ENCODE peak calls at places on chromosomes 6 and 20, in eight cellular contexts. N, C, X, L, J, D, M and F are unnamed samples.

GRCh38 chr6:114218831-114219230 is 124.0 kb downstream of the HS3ST5 start:
- DNase-seq in N (no peak), C (no peak), X (no peak), L (no peak), J (no peak), D (no peak), M (no peak), F (no peak)

GRCh38 chr6:36963451-36964290 is 9.1 kb downstream of the PI16 start:
- DNase-seq in N (peak; percentile 84), C (peak; percentile 67), X (no peak), L (peak; percentile 78), J (no peak), D (no peak), M (no peak), F (no peak)

GRCh38 chr6:125918681-125919566 is 37.6 kb upstream of the HINT3 start:
- DNase-seq in N (no peak), C (peak; percentile 63), X (peak; percentile 82), L (no peak), J (no peak), D (peak; percentile 46), M (peak; percentile 73), F (no peak)

GRCh38 chr6:169378620-169379381 is 125.2 kb upstream of the THBS2 start:
- DNase-seq in N (no peak), C (no peak), X (no peak), L (no peak), J (no peak), D (no peak), M (no peak), F (no peak)

GRCh38 chr6:163457637-163458561 is 43.4 kb downstream of the QKI start:
- DNase-seq in N (no peak), C (peak; percentile 61), X (peak; percentile 90), L (no peak), J (no peak), D (peak; percentile 81), M (no peak), F (no peak)

GRCh38 chr6:170086639-170087420 is 204.0 kb downstream of the DLL1 start:
- DNase-seq in N (peak; percentile 70), C (peak; percentile 15), X (no peak), L (no peak), J (peak; percentile 44), D (no peak), M (no peak), F (peak; percentile 13)

GRCh38 chr6:52672422-52673025 is 1.6 kb downstream of the TMEM14A start:
- DNase-seq in N (no peak), C (no peak), X (no peak), L (no peak), J (no peak), D (no peak), M (no peak), F (no peak)

GRCh38 chr20:43853918-43854317 is 60.7 kb upstream of the TOX2 start:
- DNase-seq in N (no peak), C (no peak), X (no peak), L (no peak), J (no peak), D (no peak), M (no peak), F (no peak)

GRCh38 chr20:61701401-61701800 is 364.3 kb downstream of the TAF4 start:
- DNase-seq in N (no peak), C (no peak), X (no peak), L (no peak), J (no peak), D (no peak), M (no peak), F (no peak)

GRCh38 chr6:16684896-16685554 is 76.2 kb downstream of the ATXN1 start:
- DNase-seq in N (no peak), C (no peak), X (peak; percentile 50), L (no peak), J (no peak), D (no peak), M (peak; percentile 66), F (no peak)

GRCh38 chr6:136548582-136549330 is 1.5 kb downstream of the MAP7 start:
- DNase-seq in N (no peak), C (no peak), X (no peak), L (no peak), J (no peak), D (no peak), M (no peak), F (no peak)

GRCh38 chr6:112337209-112337638 is 9.9 kb upstream of the RFPL4B start:
- DNase-seq in N (no peak), C (no peak), X (peak; percentile 81), L (peak; percentile 5), J (no peak), D (peak; percentile 52), M (no peak), F (no peak)

GRCh38 chr6:11243861-11244260 is 11.4 kb upstream of the NEDD9 start:
- DNase-seq in N (no peak), C (no peak), X (no peak), L (no peak), J (no peak), D (no peak), M (no peak), F (no peak)

GRCh38 chr20:56801991-56802740 is 173.1 kb downstream of the TFAP2C start:
- DNase-seq in N (no peak), C (no peak), X (peak; percentile 42), L (no peak), J (no peak), D (no peak), M (no peak), F (no peak)

GRCh38 chr6:82380566-82381185 is 17.1 kb downstream of the TPBG start:
- DNase-seq in N (no peak), C (no peak), X (no peak), L (no peak), J (no peak), D (no peak), M (no peak), F (no peak)

GRCh38 chr6:160042788-160043301 is 74.0 kb downstream of the IGF2R start:
- DNase-seq in N (no peak), C (no peak), X (peak; percentile 77), L (no peak), J (no peak), D (no peak), M (no peak), F (no peak)

DNA sequence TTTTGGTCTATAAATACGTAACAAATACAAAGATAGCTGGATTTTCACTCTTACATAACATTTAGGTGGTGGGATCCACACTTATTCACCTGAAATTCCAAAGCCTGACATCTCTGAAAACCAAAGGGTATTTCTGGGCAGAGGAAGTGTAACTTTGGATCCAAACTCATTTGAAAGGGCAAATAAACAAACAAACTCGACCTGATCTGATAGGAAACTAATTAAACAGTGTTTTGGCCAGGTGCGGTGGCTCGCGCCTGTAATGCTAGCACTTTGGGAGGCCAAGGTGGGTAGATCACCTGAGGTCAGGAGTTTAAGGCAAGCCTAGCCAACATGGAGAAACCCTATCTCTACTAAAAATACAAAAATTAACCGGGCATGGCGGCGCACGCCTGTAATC is 128.9 kb downstream of the ZMYND8 start:
- DNase-seq in N (no peak), C (no peak), X (no peak), L (no peak), J (no peak), D (no peak), M (no peak), F (no peak)
- TF ChIP-seq CTCF in N (no peak), C (no peak), X (no peak), L (no peak), J (no peak), D (no peak), M (no peak), F (no peak)

GRCh38 chr20:50481741-50482140 is 28.4 kb upstream of the PTPN1 start:
- DNase-seq in N (no peak), C (no peak), X (no peak), L (no peak), J (no peak), D (no peak), M (no peak), F (no peak)

GRCh38 chr20:50488236-50488806 is 21.9 kb upstream of the PTPN1 start:
- DNase-seq in N (no peak), C (no peak), X (no peak), L (peak; percentile 72), J (no peak), D (no peak), M (no peak), F (no peak)

GRCh38 chr20:50482396-50482890 is 27.7 kb upstream of the PTPN1 start:
- DNase-seq in N (no peak), C (no peak), X (no peak), L (no peak), J (no peak), D (no peak), M (no peak), F (no peak)

GRCh38 chr20:50487397-50487796 is 22.8 kb upstream of the PTPN1 start:
- DNase-seq in N (no peak), C (no peak), X (no peak), L (no peak), J (no peak), D (no peak), M (no peak), F (no peak)

DNA sequence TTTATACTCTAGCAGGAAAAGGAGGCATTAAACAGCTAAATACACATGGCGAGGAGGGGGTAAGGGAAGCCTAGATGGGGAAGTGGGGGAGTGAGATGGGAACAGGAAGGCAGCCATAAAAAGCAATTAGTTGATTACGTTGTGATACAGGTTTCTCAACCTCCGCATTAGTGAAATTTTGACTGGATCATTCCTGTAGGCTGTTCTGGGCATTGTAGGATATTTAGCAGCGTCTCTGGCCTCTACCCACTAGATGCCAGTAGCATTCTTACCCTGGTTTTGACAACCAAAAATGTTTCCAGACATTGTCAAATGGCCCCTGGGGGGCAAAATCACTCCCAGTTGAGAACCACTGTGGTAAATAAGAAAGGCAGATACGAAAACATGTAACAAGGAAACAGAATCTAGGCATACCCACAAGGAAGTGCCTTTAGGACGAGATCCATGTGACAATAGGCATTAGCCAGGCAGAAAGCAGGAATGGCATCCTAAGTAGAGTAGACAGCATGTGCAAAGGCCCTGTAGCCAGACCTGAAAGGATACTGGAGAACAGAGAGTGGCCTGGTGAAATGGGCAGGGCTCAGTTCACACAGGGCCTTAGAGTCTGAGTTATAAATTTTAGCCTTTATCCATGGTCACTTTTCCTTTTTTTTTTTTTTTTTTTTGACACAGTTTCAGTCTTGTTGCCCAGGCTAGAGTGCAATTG is 25.8 kb upstream of the PTPN1 start:
- DNase-seq in N (no peak), C (no peak), X (no peak), L (no peak), J (no peak), D (no peak), M (no peak), F (no peak)
- TF ChIP-seq CTCF in N (no peak), C (no peak), X (no peak), L (no peak), J (no peak), D (no peak), M (peak; percentile 17), F (no peak)

DNA sequence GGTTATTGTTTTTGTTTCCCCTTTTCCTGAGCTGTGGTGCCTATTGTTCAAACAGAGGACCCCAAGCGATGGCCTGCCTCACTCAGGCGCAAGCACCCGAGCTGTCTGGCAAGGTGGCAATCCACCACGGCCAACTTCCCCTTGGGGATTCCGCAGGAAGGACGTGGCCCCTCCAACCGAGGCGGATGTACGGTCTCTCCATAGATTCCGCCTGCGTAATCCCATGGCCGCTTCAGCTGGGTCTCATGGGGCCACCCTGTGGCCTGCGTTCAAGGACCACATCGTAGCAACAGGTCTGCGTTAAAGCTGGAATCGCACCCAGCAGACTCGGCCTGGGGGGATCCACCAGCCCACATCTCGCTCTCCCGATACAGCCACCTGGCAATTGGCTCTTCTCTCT is 79.9 kb downstream of the CEBPB start:
- DNase-seq in N (peak; percentile 88), C (peak; percentile 80), X (no peak), L (no peak), J (no peak), D (no peak), M (no peak), F (no peak)
- TF ChIP-seq CTCF in N (no peak), C (peak; percentile 27), X (no peak), L (no peak), J (no peak), D (no peak), M (no peak), F (no peak)

GRCh38 chr6:143362192-143362558 is 88.3 kb downstream of the ADAT2 start:
- DNase-seq in N (no peak), C (no peak), X (no peak), L (no peak), J (no peak), D (no peak), M (no peak), F (no peak)
- TF ChIP-seq CTCF in N (no peak), C (no peak), X (no peak), L (no peak), J (no peak), D (no peak), M (no peak), F (no peak)